ENCODE peak calls at places on chromosomes 3 and 15, in eight cellular contexts. W, Y, N, Z, V, T, D and R are unnamed samples.

GRCh38 chr15:37095197-37095992 is 5.0 kb downstream of the MEIS2 start:
- DNase-seq in W (no peak), Y (no peak), N (no peak), Z (no peak), V (no peak), T (no peak), D (no peak), R (no peak)

GRCh38 chr3:143529018-143529478 is 319.2 kb downstream of the SLC9A9 start:
- DNase-seq in W (no peak), Y (no peak), N (no peak), Z (no peak), V (no peak), T (peak; percentile 79), D (no peak), R (no peak)

GRCh38 chr3:93981649-93982048 is 1.7 kb downstream of the ARL13B start:
- DNase-seq in W (no peak), Y (no peak), N (no peak), Z (no peak), V (no peak), T (no peak), D (no peak), R (no peak)

GRCh38 chr3:160312014-160312624 is 86.9 kb downstream of the C3orf80 start:
- DNase-seq in W (no peak), Y (peak; percentile 13), N (no peak), Z (no peak), V (no peak), T (no peak), D (no peak), R (no peak)

GRCh38 chr3:169847896-169848295 is 21.8 kb downstream of the LRRC31 start:
- DNase-seq in W (no peak), Y (no peak), N (no peak), Z (no peak), V (peak; percentile 91), T (peak; percentile 12), D (no peak), R (no peak)

GRCh38 chr3:143121240-143122088 is 1.9 kb downstream of the CHST2 start:
- DNase-seq in W (no peak), Y (peak; percentile 71), N (no peak), Z (no peak), V (no peak), T (peak; percentile 97), D (peak; percentile 60), R (peak; percentile 86)

GRCh38 chr3:48426401-48426909 is 3.4 kb downstream of the PLXNB1 start:
- DNase-seq in W (no peak), Y (no peak), N (no peak), Z (no peak), V (no peak), T (no peak), D (no peak), R (no peak)

GRCh38 chr3:143119974-143120715 is 574 bp downstream of the CHST2 start:
- DNase-seq in W (no peak), Y (peak; percentile 37), N (no peak), Z (no peak), V (no peak), T (peak; percentile 76), D (no peak), R (peak; percentile 17)

GRCh38 chr3:145882416-145882815 is 278.6 kb downstream of the PLOD2 start:
- DNase-seq in W (no peak), Y (no peak), N (no peak), Z (no peak), V (no peak), T (no peak), D (no peak), R (peak; percentile 38)

GRCh38 chr15:53569756-53570480 is 189.5 kb downstream of the WDR72 start:
- DNase-seq in W (no peak), Y (no peak), N (no peak), Z (no peak), V (peak; percentile 19), T (no peak), D (no peak), R (peak; percentile 43)

GRCh38 chr3:141336672-141337522 is 31.4 kb upstream of the ZBTB38 start:
- DNase-seq in W (peak; percentile 52), Y (no peak), N (peak; percentile 55), Z (peak; percentile 83), V (peak; percentile 17), T (no peak), D (no peak), R (peak; percentile 84)

GRCh38 chr3:178436773-178437172 is 99.5 kb upstream of the KCNMB2 start:
- DNase-seq in W (no peak), Y (no peak), N (peak; percentile 39), Z (no peak), V (peak; percentile 11), T (no peak), D (no peak), R (peak; percentile 23)

GRCh38 chr3:119235151-119235550 is 5.5 kb downstream of the B4GALT4 start:
- DNase-seq in W (no peak), Y (no peak), N (peak; percentile 57), Z (no peak), V (no peak), T (no peak), D (no peak), R (peak; percentile 48)

GRCh38 chr15:92578096-92578835 is 77.3 kb downstream of the FAM174B start:
- DNase-seq in W (no peak), Y (no peak), N (no peak), Z (no peak), V (no peak), T (no peak), D (no peak), R (no peak)

GRCh38 chr3:102530443-102531195 is 95.8 kb downstream of the ZPLD1 start:
- DNase-seq in W (peak; percentile 82), Y (no peak), N (no peak), Z (no peak), V (peak; percentile 11), T (no peak), D (no peak), R (peak; percentile 7)

GRCh38 chr3:160686955-160687535 is 10.1 kb downstream of the ARL14 start:
- DNase-seq in W (no peak), Y (no peak), N (no peak), Z (no peak), V (peak; percentile 44), T (no peak), D (no peak), R (no peak)

GRCh38 chr3:124397088-124397487 is 333.2 kb upstream of the UMPS start:
- DNase-seq in W (no peak), Y (no peak), N (no peak), Z (no peak), V (no peak), T (no peak), D (no peak), R (no peak)

GRCh38 chr3:135456182-135456790 is 509.2 kb upstream of the PPP2R3A start:
- DNase-seq in W (no peak), Y (no peak), N (no peak), Z (no peak), V (no peak), T (no peak), D (no peak), R (no peak)

GRCh38 chr15:47820780-47821319 is 103.5 kb downstream of the SEMA6D start:
- DNase-seq in W (no peak), Y (no peak), N (no peak), Z (no peak), V (no peak), T (no peak), D (no peak), R (peak; percentile 89)

GRCh38 chr3:86774082-86774691 is 216.8 kb downstream of the VGLL3 start:
- DNase-seq in W (peak; percentile 44), Y (no peak), N (no peak), Z (no peak), V (peak; percentile 33), T (no peak), D (no peak), R (no peak)

GRCh38 chr3:128969993-128970740 is 23.7 kb downstream of the CFAP92 start:
- DNase-seq in W (no peak), Y (peak; percentile 76), N (no peak), Z (peak; percentile 39), V (peak; percentile 36), T (peak; percentile 69), D (peak; percentile 34), R (no peak)

GRCh38 chr15:65258863-65259262 is 27.8 kb downstream of the PARP16 start:
- DNase-seq in W (no peak), Y (no peak), N (peak; percentile 90), Z (no peak), V (no peak), T (no peak), D (no peak), R (no peak)

GRCh38 chr3:25033407-25034029 is 394.5 kb upstream of the RARB start:
- DNase-seq in W (peak; percentile 43), Y (peak; percentile 17), N (no peak), Z (peak; percentile 20), V (peak; percentile 49), T (peak; percentile 31), D (no peak), R (no peak)

GRCh38 chr3:54309601-54310000 is 187.2 kb downstream of the CACNA2D3 start:
- DNase-seq in W (no peak), Y (no peak), N (no peak), Z (no peak), V (peak; percentile 10), T (no peak), D (no peak), R (no peak)

GRCh38 chr3:41137686-41138111 is 61.6 kb upstream of the CTNNB1 start:
- DNase-seq in W (peak; percentile 79), Y (no peak), N (no peak), Z (no peak), V (peak; percentile 94), T (no peak), D (no peak), R (no peak)

GRCh38 chr3:147384210-147385058 is 21.9 kb downstream of the ZIC4 start:
- DNase-seq in W (no peak), Y (no peak), N (no peak), Z (no peak), V (no peak), T (no peak), D (no peak), R (no peak)

GRCh38 chr3:150124142-150124541 is 153.4 kb upstream of the PFN2 start:
- DNase-seq in W (no peak), Y (no peak), N (no peak), Z (no peak), V (no peak), T (no peak), D (no peak), R (no peak)

GRCh38 chr3:183508818-183509217 is 46.7 kb downstream of the KLHL6 start:
- DNase-seq in W (no peak), Y (no peak), N (no peak), Z (no peak), V (no peak), T (no peak), D (no peak), R (no peak)

GRCh38 chr3:78139166-78139565 is 1099.3 kb downstream of the ROBO2 start:
- DNase-seq in W (no peak), Y (no peak), N (no peak), Z (no peak), V (no peak), T (no peak), D (no peak), R (peak; percentile 45)

GRCh38 chr15:68352401-68353062 is 75.0 kb downstream of the FEM1B start:
- DNase-seq in W (peak; percentile 68), Y (peak; percentile 72), N (peak; percentile 97), Z (peak; percentile 89), V (peak; percentile 54), T (peak; percentile 6), D (peak; percentile 26), R (peak; percentile 96)

GRCh38 chr3:38334656-38335055 is 11.9 kb upstream of the XYLB start:
- DNase-seq in W (no peak), Y (no peak), N (peak; percentile 77), Z (no peak), V (no peak), T (no peak), D (no peak), R (no peak)